ENCODE peak calls at places on chromosome 14, in four cellular contexts. K is mucosa of gallbladder, G is bronchial epithelial cell, O is H54. L is an unnamed sample.

GRCh38 chr14:93619176-93619793 is 169.0 kb downstream of the PRIMA1 start:
- DNase-seq in K (peak; percentile 27), G (peak; percentile 48), O (peak; percentile 4), L (peak; percentile 56)

GRCh38 chr14:24417832-24418491 is 11.5 kb downstream of the CBLN3 start:
- DNase-seq in K (no peak), G (no peak), O (no peak), L (no peak)

GRCh38 chr14:51439896-51440295 is 199.8 kb downstream of the TMX1 start:
- DNase-seq in K (no peak), G (no peak), O (no peak), L (no peak)

GRCh38 chr14:77260631-77261030 is 10.4 kb downstream of the NGB start:
- DNase-seq in K (no peak), G (no peak), O (no peak), L (no peak)

GRCh38 chr14:77761205-77761931 is 412 bp upstream of the SNW1 start:
- DNase-seq in K (peak; percentile 25), G (peak; percentile 94), O (no peak), L (peak; percentile 56)

GRCh38 chr14:99581960-99582359 is 22.0 kb downstream of the CCDC85C start:
- DNase-seq in K (no peak), G (no peak), O (no peak), L (no peak)

GRCh38 chr14:104680056-104680805 is 9.2 kb upstream of the INF2 start:
- DNase-seq in K (peak; percentile 62), G (peak; percentile 83), O (peak; percentile 88), L (peak; percentile 83)

GRCh38 chr14:95756751-95757150 is 42.8 kb upstream of the TCL1A start:
- DNase-seq in K (no peak), G (no peak), O (no peak), L (no peak)

GRCh38 chr14:21557084-21557901 is 22.6 kb downstream of the OR10G3 start:
- DNase-seq in K (peak; percentile 86), G (peak; percentile 81), O (peak; percentile 32), L (peak; percentile 84)

GRCh38 chr14:29521526-29522137 is 406.0 kb downstream of the PRKD1 start:
- DNase-seq in K (no peak), G (peak; percentile 35), O (no peak), L (peak; percentile 37)

GRCh38 chr14:87049886-87050820 is 942.8 kb downstream of the GALC start:
- DNase-seq in K (peak; percentile 17), G (peak; percentile 72), O (peak; percentile 2), L (peak; percentile 81)

GRCh38 chr14:87457727-87458126 is 535.3 kb downstream of the GALC start:
- DNase-seq in K (no peak), G (no peak), O (no peak), L (peak; percentile 32)

GRCh38 chr14:30357791-30358190 is 201.2 kb upstream of the G2E3 start:
- DNase-seq in K (no peak), G (no peak), O (no peak), L (no peak)

GRCh38 chr14:51310453-51311074 is 70.5 kb downstream of the TMX1 start:
- DNase-seq in K (no peak), G (no peak), O (no peak), L (no peak)

L was measured in MCF 10A.